ENCODE peak calls at places on chromosomes 2 and 18, in eight cellular contexts. J is Peyer's patch, A is PC-9, E is sigmoid colon, C is left lung, M is neuronal stem cell, P is mammary epithelial cell, N is cardiac muscle cell. Z is an unnamed sample. For H3K4me1, the result is how much of the 10 kb centered on the place peaks cover.

GRCh38 chr2:26430826-26431225 is 29.1 kb downstream of the DRC1 start:
- DNase-seq in J (no peak), A (no peak), E (no peak), C (no peak), M (no peak), P (no peak), N (no peak), Z (no peak)

GRCh38 chr2:99595373-99595772 is 105.6 kb upstream of the REV1 start:
- DNase-seq in J (no peak), A (no peak), E (no peak), C (no peak), M (no peak), P (no peak), N (no peak), Z (no peak)

GRCh38 chr2:70985956-70986355 is 7.5 kb downstream of the ANKRD53 start:
- DNase-seq in J (no peak), A (no peak), E (peak), C (no peak), M (no peak), P (no peak), N (no peak), Z (no peak)

GRCh38 chr2:101706121-101706818 is 8.8 kb downstream of the MAP4K4 start:
- DNase-seq in J (no peak), A (no peak), E (no peak), C (no peak), M (no peak), P (no peak), N (no peak), Z (no peak)

GRCh38 chr18:8696749-8697211 is 8.6 kb upstream of the MTCL1 start:
- DNase-seq in J (peak), A (no peak), E (peak), C (peak), M (peak), P (peak), N (peak), Z (peak)

GRCh38 chr18:45059695-45060094 is 379.0 kb downstream of the SETBP1 start:
- DNase-seq in J (no peak), A (peak), E (no peak), C (no peak), M (no peak), P (peak), N (no peak), Z (no peak)

GRCh38 chr2:36271266-36271665 is 84.3 kb upstream of the CRIM1 start:
- DNase-seq in J (no peak), A (no peak), E (no peak), C (no peak), M (no peak), P (no peak), N (no peak), Z (no peak)

GRCh38 chr2:159591221-159591620 is 25.1 kb downstream of the BAZ2B start:
- DNase-seq in J (no peak), A (no peak), E (no peak), C (no peak), M (no peak), P (no peak), N (no peak), Z (no peak)

GRCh38 chr2:203177361-203177760 is 61.5 kb upstream of the CYP20A1 start:
- DNase-seq in J (no peak), A (no peak), E (no peak), C (no peak), M (no peak), P (peak), N (no peak), Z (no peak)

GRCh38 chr2:151292546-151292945 is 3.1 kb upstream of the NMI start:
- DNase-seq in J (no peak), A (no peak), E (no peak), C (no peak), M (no peak), P (no peak), N (no peak), Z (no peak)

GRCh38 chr18:23380817-23381216 is 72.3 kb upstream of the RIOK3 start:
- DNase-seq in J (no peak), A (no peak), E (no peak), C (no peak), M (no peak), P (no peak), N (no peak), Z (no peak)

GRCh38 chr2:8480936-8481335 is 200.9 kb upstream of the ID2 start:
- DNase-seq in J (no peak), A (no peak), E (no peak), C (no peak), M (no peak), P (no peak), N (no peak), Z (no peak)

GRCh38 chr2:8481463-8482009 is 200.3 kb upstream of the ID2 start:
- DNase-seq in J (no peak), A (no peak), E (no peak), C (no peak), M (no peak), P (no peak), N (no peak), Z (no peak)

GRCh38 chr2:8478133-8478793 is 203.6 kb upstream of the ID2 start:
- DNase-seq in J (no peak), A (no peak), E (peak), C (no peak), M (no peak), P (no peak), N (no peak), Z (no peak)

GRCh38 chr2:8477511-8478132 is 204.2 kb upstream of the ID2 start:
- DNase-seq in J (no peak), A (peak), E (peak), C (no peak), M (no peak), P (no peak), N (no peak), Z (peak)

GRCh38 chr2:8479298-8479697 is 202.6 kb upstream of the ID2 start:
- DNase-seq in J (no peak), A (no peak), E (peak), C (no peak), M (no peak), P (no peak), N (peak), Z (no peak)
- H3K4me1 ChIP-seq in J (under half), A (under half), E (under half), C (half or more), M (under half), P (under half), N (under half), Z (half or more)

GRCh38 chr2:177149155-177149503 is 63.5 kb upstream of the HNRNPA3 start:
- DNase-seq in J (no peak), A (no peak), E (no peak), C (no peak), M (no peak), P (no peak), N (no peak), Z (no peak)
- H3K4me3 ChIP-seq in J (peak), A (peak), E (no peak), C (no peak), M (no peak), P (no peak), N (no peak), Z (peak)

GRCh38 chr2:172098650-172099471 is 3.8 kb downstream of the DLX2 start:
- DNase-seq in J (peak), A (peak), E (peak), C (no peak), M (peak), P (peak), N (peak), Z (peak)
- H3K27ac ChIP-seq in J (no peak), A (peak), E (no peak), C (no peak), M (no peak), P (peak), N (no peak), Z (no peak)

GRCh38 chr2:133110201-133110600 is 440.2 kb upstream of the LYPD1 start:
- DNase-seq in J (no peak), A (no peak), E (no peak), C (no peak), M (no peak), P (no peak), N (no peak), Z (no peak)

GRCh38 chr2:133107436-133107835 is 437.4 kb upstream of the LYPD1 start:
- DNase-seq in J (no peak), A (no peak), E (no peak), C (no peak), M (no peak), P (no peak), N (no peak), Z (no peak)

DNA sequence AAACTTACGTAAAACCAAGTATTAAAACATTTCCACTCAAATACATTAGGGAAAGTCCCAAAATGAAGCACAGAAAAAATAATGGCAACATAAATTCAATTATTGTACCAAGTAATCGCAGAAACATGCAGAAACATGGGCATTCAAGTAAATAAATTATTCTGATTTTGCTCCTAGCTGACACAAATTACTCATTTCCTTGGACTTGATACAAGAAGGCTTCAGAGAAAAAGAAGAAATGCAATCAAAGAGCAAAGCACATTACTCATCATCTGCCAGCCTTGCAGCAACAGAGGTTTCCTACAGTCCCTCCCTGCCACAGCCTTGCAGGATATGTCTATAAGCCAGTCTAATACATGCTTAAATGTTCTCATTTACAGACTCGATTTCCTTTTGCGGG is 439.8 kb upstream of the LYPD1 start:
- DNase-seq in J (no peak), A (no peak), E (no peak), C (no peak), M (no peak), P (peak), N (no peak), Z (no peak)
- H3K4me1 ChIP-seq in J (under half), A (under half), E (under half), C (under half), M (under half), P (under half), N (under half), Z (under half)

GRCh38 chr18:51946946-51947345 is 393.1 kb upstream of the DCC start:
- DNase-seq in J (no peak), A (no peak), E (no peak), C (no peak), M (no peak), P (no peak), N (no peak), Z (no peak)

GRCh38 chr18:51941999-51942398 is 398.0 kb upstream of the DCC start:
- DNase-seq in J (no peak), A (no peak), E (no peak), C (no peak), M (no peak), P (no peak), N (no peak), Z (no peak)

GRCh38 chr18:51943281-51943680 is 396.7 kb upstream of the DCC start:
- DNase-seq in J (no peak), A (no peak), E (no peak), C (no peak), M (no peak), P (no peak), N (no peak), Z (no peak)
- H3K4me3 ChIP-seq in J (no peak), A (no peak), E (no peak), C (no peak), M (no peak), P (no peak), N (no peak), Z (no peak)

DNA sequence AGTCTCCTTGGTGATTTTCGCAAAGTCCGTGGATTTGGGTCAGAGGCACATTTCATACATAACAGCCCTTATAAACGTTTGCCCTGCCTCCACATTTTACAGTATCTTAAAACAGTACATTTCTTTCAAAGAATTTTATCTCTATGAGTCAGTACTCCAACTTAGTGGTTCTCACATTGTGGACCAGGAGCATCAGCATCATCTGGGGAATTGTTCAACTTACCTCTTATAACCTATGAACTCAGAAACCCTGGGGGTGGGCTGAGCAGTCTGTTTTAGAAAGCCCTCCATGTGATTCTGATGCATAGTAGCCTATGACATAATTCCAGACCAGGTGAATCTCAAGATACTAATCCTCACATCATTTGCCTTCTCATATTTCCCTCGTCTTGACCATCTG is 12.4 kb downstream of the SUPT7L start:
- DNase-seq in J (no peak), A (no peak), E (no peak), C (no peak), M (no peak), P (no peak), N (no peak), Z (no peak)
- H3K27ac ChIP-seq in J (no peak), A (no peak), E (no peak), C (no peak), M (no peak), P (no peak), N (no peak), Z (no peak)

GRCh38 chr2:216696321-216696720 is 972 bp upstream of the IGFBP5 start:
- DNase-seq in J (no peak), A (no peak), E (no peak), C (no peak), M (no peak), P (no peak), N (no peak), Z (no peak)
- H3K4me1 ChIP-seq in J (under half), A (under half), E (under half), C (under half), M (under half), P (under half), N (under half), Z (under half)